ENCODE peak calls at places on chromosomes 1 and 21, in five cellular contexts. J, R, N, U and W are unnamed samples.

GRCh38 chr1:203196371-203196770 is 9.9 kb upstream of the CHI3L1 start:
- DNase-seq in J (no peak), R (no peak), N (no peak), U (no peak), W (peak)

GRCh38 chr1:2377751-2378440 is 13.5 kb downstream of the MORN1 start:
- DNase-seq in J (peak), R (no peak), N (no peak), U (no peak), W (no peak)

GRCh38 chr1:176656257-176656995 is 193.5 kb downstream of the PAPPA2 start:
- DNase-seq in J (no peak), R (no peak), N (peak), U (peak), W (no peak)

GRCh38 chr1:167650266-167651160 is 20.5 kb downstream of the RCSD1 start:
- DNase-seq in J (no peak), R (no peak), N (peak), U (no peak), W (no peak)

GRCh38 chr1:147545133-147545532 is 3.8 kb downstream of the BCL9 start:
- DNase-seq in J (no peak), R (no peak), N (peak), U (no peak), W (no peak)

GRCh38 chr1:86245566-86246190 is 89.1 kb upstream of the COL24A1 start:
- DNase-seq in J (no peak), R (no peak), N (no peak), U (no peak), W (no peak)

GRCh38 chr1:243465738-243466137 is 209.9 kb downstream of the SDCCAG8 start:
- DNase-seq in J (no peak), R (no peak), N (no peak), U (no peak), W (no peak)

GRCh38 chr1:110743397-110743796 is 68.7 kb upstream of the KCNA3 start:
- DNase-seq in J (no peak), R (no peak), N (no peak), U (no peak), W (no peak)

GRCh38 chr1:225973158-225973557 is 26.0 kb downstream of the SDE2 start:
- DNase-seq in J (no peak), R (no peak), N (no peak), U (no peak), W (no peak)

GRCh38 chr1:64505232-64505943 is 35.5 kb downstream of the CACHD1 start:
- DNase-seq in J (peak), R (peak), N (peak), U (peak), W (peak)

GRCh38 chr1:180150982-180151381 is 3.7 kb upstream of the QSOX1 start:
- DNase-seq in J (no peak), R (no peak), N (no peak), U (no peak), W (no peak)

GRCh38 chr1:97668945-97669344 is 251.9 kb downstream of the DPYD start:
- DNase-seq in J (no peak), R (peak), N (no peak), U (no peak), W (no peak)

GRCh38 chr21:45847870-45848269 is 133.7 kb upstream of the COL6A1 start:
- DNase-seq in J (no peak), R (no peak), N (no peak), U (no peak), W (no peak)

GRCh38 chr1:164602142-164602429 is 43.1 kb downstream of the PBX1 start:
- DNase-seq in J (no peak), R (no peak), N (no peak), U (no peak), W (no peak)

GRCh38 chr21:44896561-44897286 is 23.2 kb upstream of the PTTG1IP start:
- DNase-seq in J (no peak), R (no peak), N (no peak), U (no peak), W (peak)

GRCh38 chr1:108830119-108831008 is 26.5 kb downstream of the AKNAD1 start:
- DNase-seq in J (no peak), R (peak), N (peak), U (peak), W (no peak)

GRCh38 chr1:193115629-193116227 is 6.1 kb upstream of the CDC73 start:
- DNase-seq in J (no peak), R (peak), N (peak), U (no peak), W (peak)

GRCh38 chr1:92244376-92244775 is 26.7 kb downstream of the C1orf146 start:
- DNase-seq in J (no peak), R (no peak), N (no peak), U (no peak), W (no peak)

GRCh38 chr1:3571263-3571662 is 40.0 kb downstream of the MEGF6 start:
- DNase-seq in J (no peak), R (no peak), N (no peak), U (no peak), W (no peak)

GRCh38 chr1:182515556-182515955 is 65.6 kb downstream of the RGSL1 start:
- DNase-seq in J (no peak), R (no peak), N (no peak), U (no peak), W (no peak)

GRCh38 chr1:218705911-218706893 is 361.1 kb downstream of the TGFB2 start:
- DNase-seq in J (no peak), R (peak), N (peak), U (no peak), W (no peak)

GRCh38 chr1:178344513-178345077 is 152.2 kb downstream of the CLEC20A start:
- DNase-seq in J (no peak), R (peak), N (no peak), U (peak), W (no peak)

GRCh38 chr21:31780944-31781343 is 49.0 kb upstream of the SCAF4 start:
- DNase-seq in J (no peak), R (peak), N (no peak), U (no peak), W (no peak)

GRCh38 chr21:38766987-38767722 is 38.6 kb upstream of the ETS2 start:
- DNase-seq in J (no peak), R (no peak), N (no peak), U (no peak), W (no peak)

GRCh38 chr1:61344711-61345110 is 262.4 kb downstream of the NFIA start:
- DNase-seq in J (no peak), R (no peak), N (no peak), U (no peak), W (no peak)

GRCh38 chr1:117447661-117448060 is 80.4 kb downstream of the MAN1A2 start:
- DNase-seq in J (no peak), R (no peak), N (no peak), U (no peak), W (no peak)

GRCh38 chr1:64061430-64062104 is 141.9 kb upstream of the UBE2U start:
- DNase-seq in J (no peak), R (no peak), N (no peak), U (no peak), W (no peak)

GRCh38 chr1:17438977-17439249 is 564 bp downstream of the RCC2 start:
- DNase-seq in J (no peak), R (no peak), N (no peak), U (no peak), W (no peak)

GRCh38 chr1:180234369-180235076 is 4.5 kb downstream of the LHX4 start:
- DNase-seq in J (no peak), R (no peak), N (no peak), U (no peak), W (no peak)

GRCh38 chr1:119674110-119674509 is 26.0 kb upstream of the ZNF697 start:
- DNase-seq in J (no peak), R (no peak), N (no peak), U (no peak), W (no peak)

GRCh38 chr1:11707621-11708276 is 16.2 kb downstream of the DRAXIN start:
- DNase-seq in J (no peak), R (no peak), N (no peak), U (peak), W (peak)

GRCh38 chr21:28233536-28234220 is 759.0 kb downstream of the LTN1 start:
- DNase-seq in J (no peak), R (no peak), N (no peak), U (no peak), W (no peak)

GRCh38 chr1:103986792-103987191 is 237.1 kb downstream of the AMY1C start:
- DNase-seq in J (no peak), R (no peak), N (no peak), U (no peak), W (no peak)

GRCh38 chr1:12472798-12473551 is 145.0 kb downstream of the DHRS3 start:
- DNase-seq in J (no peak), R (no peak), N (no peak), U (no peak), W (no peak)

GRCh38 chr1:205074513-205074912 is 9.7 kb downstream of the TMEM81 start:
- DNase-seq in J (no peak), R (no peak), N (no peak), U (no peak), W (no peak)

GRCh38 chr1:175188936-175189335 is 3.6 kb downstream of the KIAA0040 start:
- DNase-seq in J (no peak), R (no peak), N (no peak), U (peak), W (no peak)

GRCh38 chr21:38219049-38219628 is 37.7 kb upstream of the KCNJ15 start:
- DNase-seq in J (peak), R (peak), N (peak), U (peak), W (peak)

GRCh38 chr1:26879793-26880192 is 10.3 kb downstream of the GPN2 start:
- DNase-seq in J (no peak), R (no peak), N (no peak), U (no peak), W (no peak)
- H3K27ac ChIP-seq in J (no peak), R (no peak), N (no peak), U (no peak), W (no peak)

GRCh38 chr1:53450225-53450624 is 9.0 kb upstream of the DMRTB1 start:
- DNase-seq in J (no peak), R (no peak), N (no peak), U (no peak), W (no peak)
- TF ChIP-seq CTCF in J (no peak), R (peak), N (no peak), U (peak), W (peak)

GRCh38 chr1:206839857-206840256 is 25.6 kb upstream of the IL20 start:
- DNase-seq in J (no peak), R (peak), N (no peak), U (no peak), W (no peak)

GRCh38 chr1:206842851-206843250 is 22.6 kb upstream of the IL20 start:
- DNase-seq in J (no peak), R (no peak), N (no peak), U (no peak), W (no peak)

GRCh38 chr1:206836111-206836510 is 29.3 kb upstream of the IL20 start:
- DNase-seq in J (no peak), R (no peak), N (no peak), U (no peak), W (no peak)

GRCh38 chr1:206841609-206842323 is 23.7 kb upstream of the IL20 start:
- DNase-seq in J (no peak), R (no peak), N (no peak), U (no peak), W (no peak)

GRCh38 chr1:206839006-206839560 is 26.3 kb upstream of the IL20 start:
- DNase-seq in J (no peak), R (no peak), N (no peak), U (no peak), W (no peak)
- H3K27ac ChIP-seq in J (no peak), R (no peak), N (no peak), U (no peak), W (no peak)

GRCh38 chr1:21506804-21507203 is 2.4 kb upstream of the ALPL start:
- DNase-seq in J (no peak), R (no peak), N (no peak), U (no peak), W (no peak)

GRCh38 chr1:21510113-21510493 is 880 bp downstream of the ALPL start:
- DNase-seq in J (no peak), R (no peak), N (no peak), U (no peak), W (no peak)

GRCh38 chr1:21509351-21510112 is at the start of gene ALPL:
- DNase-seq in J (no peak), R (no peak), N (no peak), U (no peak), W (no peak)

GRCh38 chr1:21507511-21508270 is 1.5 kb upstream of the ALPL start:
- DNase-seq in J (no peak), R (no peak), N (no peak), U (no peak), W (no peak)

DNA sequence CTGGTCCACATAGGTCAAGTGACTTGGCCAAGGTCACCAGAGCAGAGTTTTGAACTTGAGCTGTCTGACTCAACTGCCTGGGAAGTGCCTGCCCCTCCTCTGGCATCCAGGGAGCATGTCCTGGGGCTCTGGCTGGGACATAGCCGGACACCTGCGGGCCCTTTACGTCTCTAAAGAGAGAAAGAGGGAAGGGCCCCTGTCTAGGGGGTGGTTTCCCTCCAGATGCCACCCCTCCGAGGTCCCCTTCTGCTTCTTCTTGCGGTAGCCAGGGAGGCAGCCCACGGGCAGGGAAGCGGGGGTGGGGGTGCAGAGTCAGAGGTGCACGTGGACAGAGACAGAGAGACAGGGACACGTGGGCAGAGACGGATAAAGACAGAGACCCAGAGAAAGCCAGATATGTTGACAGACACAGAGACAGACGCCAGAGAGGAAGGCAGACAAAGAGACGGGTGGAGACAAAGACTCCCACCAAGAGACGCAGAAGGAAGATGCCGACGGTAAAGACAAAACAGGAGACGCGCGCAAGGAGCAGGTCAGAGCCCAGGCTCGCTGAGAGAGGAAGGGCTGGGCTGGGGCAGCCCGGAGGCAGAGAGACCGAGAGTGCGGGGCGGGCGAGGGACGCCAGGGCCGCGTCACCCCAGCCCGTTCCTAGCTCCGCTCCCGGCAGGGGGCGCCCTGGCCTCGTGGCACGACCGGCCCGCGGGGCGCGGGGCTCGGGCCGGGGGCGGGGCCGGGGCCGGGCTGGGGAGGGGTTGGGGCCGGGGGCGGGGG is 458 bp upstream of the ALPL start:
- DNase-seq in J (peak), R (peak), N (no peak), U (peak), W (peak)
- TF ChIP-seq CTCF in J (no peak), R (peak), N (peak), U (peak), W (peak)

DNA sequence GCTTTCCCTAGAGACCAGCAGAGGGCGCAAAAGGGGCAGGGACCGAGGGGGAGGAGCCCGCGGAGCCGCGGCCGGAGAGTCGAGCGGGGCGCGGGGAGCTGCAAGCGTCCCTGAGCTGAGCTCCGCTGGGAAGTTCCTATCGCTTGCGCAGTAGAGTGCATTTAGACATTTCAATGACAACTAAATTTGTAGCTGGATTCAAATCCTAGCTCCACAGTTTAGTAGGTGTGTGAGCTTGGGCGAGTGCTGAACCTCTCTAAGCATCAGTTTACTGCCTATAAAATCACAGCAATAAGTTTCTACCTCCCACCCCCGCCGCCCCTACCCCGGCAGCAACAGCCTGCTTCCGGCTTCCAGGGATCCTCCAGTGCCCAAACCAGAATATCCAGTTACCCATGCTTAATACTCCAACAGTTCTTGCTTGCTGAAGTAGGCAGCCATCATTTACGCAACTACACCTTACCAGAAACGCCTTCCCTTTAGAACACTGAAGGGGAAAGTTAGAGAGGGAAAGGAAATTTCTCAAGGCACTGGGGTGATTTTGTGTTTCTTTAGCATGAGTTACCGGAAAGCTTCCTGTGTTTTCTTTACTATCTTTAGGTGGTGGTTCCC is 9.1 kb downstream of the TLR5 start:
- DNase-seq in J (peak), R (peak), N (peak), U (peak), W (peak)
- H3K27ac ChIP-seq in J (peak), R (peak), N (peak), U (no peak), W (no peak)

DNA sequence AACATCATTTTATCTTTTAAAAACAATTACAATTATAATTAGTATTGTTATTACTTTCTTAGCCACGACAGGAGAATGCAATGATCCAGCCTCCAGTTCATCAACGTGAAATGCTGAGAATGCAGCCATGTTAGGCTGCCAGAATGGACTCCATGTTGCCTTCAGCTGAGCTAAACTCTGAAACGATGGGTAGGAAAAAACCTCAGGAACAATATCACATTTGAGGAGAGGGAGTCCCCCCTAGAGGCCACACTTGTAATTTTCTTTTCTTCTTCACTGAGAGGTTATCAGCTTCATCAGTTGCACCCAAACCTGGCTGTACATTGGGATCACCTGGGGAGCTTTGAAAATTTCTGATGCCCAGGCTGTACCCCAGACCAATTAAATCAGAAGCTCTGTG is 34.6 kb upstream of the DNAH14 start:
- DNase-seq in J (no peak), R (peak), N (no peak), U (no peak), W (no peak)
- TF ChIP-seq CTCF in J (no peak), R (peak), N (no peak), U (no peak), W (peak)